ENCODE peak calls at places on chromosomes 16 and 17, in five cellular contexts. E is activated CD4-positive, alpha-beta T cell treated with anti-CD3 and anti-CD28 coated beads for 24 hours; W is MM.1S; H is HFFc6; Y is effector memory CD4-positive, alpha-beta T cell. M is an unnamed sample.

GRCh38 chr17:48074322-48075054 is 26.3 kb downstream of the NFE2L1 start:
- DNase-seq in E (peak), W (peak), H (peak), Y (peak), M (peak)

GRCh38 chr17:73902416-73903181 is 258.4 kb upstream of the SDK2 start:
- DNase-seq in E (no peak), W (peak), H (no peak), Y (no peak), M (no peak)

GRCh38 chr16:57240872-57241271 is 4.2 kb upstream of the ARL2BP start:
- DNase-seq in E (no peak), W (no peak), H (no peak), Y (no peak), M (no peak)

GRCh38 chr16:27107185-27107592 is 40.5 kb downstream of the C16orf82 start:
- DNase-seq in E (no peak), W (no peak), H (no peak), Y (no peak), M (no peak)

GRCh38 chr17:78437508-78438169 is 59.2 kb downstream of the PGS1 start:
- DNase-seq in E (no peak), W (no peak), H (no peak), Y (no peak), M (no peak)

GRCh38 chr17:27609606-27610303 is 21.2 kb upstream of the LGALS9 start:
- DNase-seq in E (no peak), W (no peak), H (peak), Y (no peak), M (peak)

GRCh38 chr17:17125136-17126084 is 80.7 kb downstream of the PLD6 start:
- DNase-seq in E (no peak), W (no peak), H (no peak), Y (no peak), M (no peak)

GRCh38 chr17:19290047-19290705 is 53.0 kb downstream of the EPN2 start:
- DNase-seq in E (no peak), W (no peak), H (no peak), Y (no peak), M (no peak)

GRCh38 chr16:21950782-21951521 is 2.2 kb upstream of the UQCRC2 start:
- DNase-seq in E (no peak), W (peak), H (peak), Y (no peak), M (peak)

GRCh38 chr17:49327835-49328784 is 33.9 kb downstream of the ZNF652 start:
- DNase-seq in E (no peak), W (no peak), H (no peak), Y (no peak), M (no peak)

GRCh38 chr16:47622666-47623176 is 161.6 kb downstream of the PHKB start:
- DNase-seq in E (no peak), W (no peak), H (no peak), Y (no peak), M (no peak)

GRCh38 chr16:72189865-72190371 is 18.0 kb upstream of the PMFBP1 start:
- DNase-seq in E (no peak), W (no peak), H (peak), Y (no peak), M (no peak)

GRCh38 chr17:19724501-19725420 is 8.4 kb upstream of the SLC47A2 start:
- DNase-seq in E (peak), W (peak), H (no peak), Y (no peak), M (no peak)

GRCh38 chr17:31392856-31393748 is 1.6 kb downstream of the RAB11FIP4 start:
- DNase-seq in E (no peak), W (no peak), H (no peak), Y (no peak), M (peak)

GRCh38 chr16:70577256-70577698 is 53.7 kb downstream of the SF3B3 start:
- DNase-seq in E (no peak), W (no peak), H (peak), Y (no peak), M (peak)

GRCh38 chr17:74491645-74492044 is 25.2 kb downstream of the CD300A start:
- DNase-seq in E (no peak), W (no peak), H (no peak), Y (no peak), M (no peak)

GRCh38 chr16:471353-472198 is 46.1 kb downstream of the RAB11FIP3 start:
- DNase-seq in E (no peak), W (no peak), H (peak), Y (no peak), M (peak)

GRCh38 chr17:79705674-79706073 is 25.1 kb upstream of the ENPP7 start:
- DNase-seq in E (no peak), W (no peak), H (no peak), Y (no peak), M (no peak)

GRCh38 chr17:67441052-67441738 is 64.1 kb downstream of the PITPNC1 start:
- DNase-seq in E (peak), W (no peak), H (peak), Y (peak), M (peak)

GRCh38 chr17:76866774-76867577 is 1.2 kb upstream of the MGAT5B start:
- DNase-seq in E (no peak), W (no peak), H (peak), Y (no peak), M (peak)

GRCh38 chr16:67271446-67271845 is 7.9 kb upstream of the PLEKHG4 start:
- DNase-seq in E (no peak), W (no peak), H (no peak), Y (no peak), M (no peak)

GRCh38 chr16:31043352-31043751 is 10.0 kb downstream of the STX4 start:
- DNase-seq in E (no peak), W (no peak), H (no peak), Y (no peak), M (no peak)

GRCh38 chr17:62676231-62676943 is 48.9 kb downstream of the MRC2 start:
- DNase-seq in E (no peak), W (no peak), H (no peak), Y (no peak), M (no peak)

GRCh38 chr17:76578376-76578775 is 7.3 kb downstream of the ST6GALNAC2 start:
- DNase-seq in E (no peak), W (no peak), H (peak), Y (no peak), M (no peak)

GRCh38 chr17:43599835-43600234 is 53.7 kb upstream of the ETV4 start:
- DNase-seq in E (no peak), W (no peak), H (peak), Y (no peak), M (peak)

GRCh38 chr16:74477226-74477625 is 55.9 kb upstream of the CLEC18B start:
- DNase-seq in E (no peak), W (no peak), H (no peak), Y (no peak), M (no peak)

GRCh38 chr17:2192367-2193028 is 111.1 kb downstream of the SMG6 start:
- DNase-seq in E (no peak), W (no peak), H (peak), Y (peak), M (peak)

GRCh38 chr16:83899978-83900377 is 1.1 kb downstream of the MLYCD start:
- DNase-seq in E (no peak), W (no peak), H (no peak), Y (no peak), M (no peak)

GRCh38 chr16:22092143-22092933 is at the start of gene VWA3A:
- DNase-seq in E (no peak), W (no peak), H (peak), Y (no peak), M (peak)

GRCh38 chr17:77802811-77803220 is 155.7 kb upstream of the TNRC6C start:
- DNase-seq in E (no peak), W (no peak), H (no peak), Y (no peak), M (no peak)

GRCh38 chr17:36131436-36131835 is 27.8 kb downstream of the CCL4 start:
- DNase-seq in E (no peak), W (no peak), H (no peak), Y (no peak), M (no peak)

GRCh38 chr16:54843424-54843750 is 87.3 kb upstream of the IRX5 start:
- DNase-seq in E (no peak), W (peak), H (no peak), Y (no peak), M (no peak)